ENCODE peak calls at places on chromosomes 7 and 10, in eight cellular contexts. One of them, this sample, is unnamed.
A peak's percentile ranks its signal among the peaks of the same experiment; 100 is the strongest.

GRCh38 chr7:131943616-131944015 is 387.2 kb upstream of the PODXL start:
- DNase-seq in CD8-positive, alpha-beta T cell: no peak
- DNase-seq in SK-N-SH: no peak
- DNase-seq in body of pancreas: no peak
- DNase-seq in Karpas-422: peak; percentile 29
- DNase-seq in aorta: no peak
- DNase-seq in vagina: peak; percentile 58
- DNase-seq in dorsolateral prefrontal cortex: no peak
- DNase-seq in this sample: no peak

GRCh38 chr7:13908667-13909382 is 80.6 kb downstream of the ETV1 start:
- DNase-seq in aorta: no peak
- DNase-seq in vagina: no peak
- DNase-seq in dorsolateral prefrontal cortex: no peak
- DNase-seq in Karpas-422: no peak
- DNase-seq in body of pancreas: no peak
- DNase-seq in SK-N-SH: no peak
- DNase-seq in CD8-positive, alpha-beta T cell: peak; percentile 1
- DNase-seq in this sample: no peak

GRCh38 chr10:93554760-93555432 is 11.6 kb upstream of the FFAR4 start:
- DNase-seq in SK-N-SH: peak; percentile 79
- DNase-seq in dorsolateral prefrontal cortex: peak; percentile 69
- DNase-seq in aorta: peak; percentile 88
- DNase-seq in Karpas-422: peak; percentile 72
- DNase-seq in vagina: no peak
- DNase-seq in CD8-positive, alpha-beta T cell: peak; percentile 24
- DNase-seq in body of pancreas: peak; percentile 77
- DNase-seq in this sample: peak; percentile 86

GRCh38 chr10:77983384-77984341 is 45.7 kb downstream of the POLR3A start:
- DNase-seq in vagina: no peak
- DNase-seq in dorsolateral prefrontal cortex: no peak
- DNase-seq in CD8-positive, alpha-beta T cell: no peak
- DNase-seq in SK-N-SH: peak; percentile 52
- DNase-seq in aorta: no peak
- DNase-seq in Karpas-422: no peak
- DNase-seq in body of pancreas: no peak
- DNase-seq in this sample: no peak

GRCh38 chr10:29443745-29444523 is 155.1 kb downstream of the LYZL1 start:
- DNase-seq in CD8-positive, alpha-beta T cell: no peak
- DNase-seq in SK-N-SH: no peak
- DNase-seq in aorta: no peak
- DNase-seq in Karpas-422: peak; percentile 45
- DNase-seq in vagina: no peak
- DNase-seq in dorsolateral prefrontal cortex: no peak
- DNase-seq in body of pancreas: no peak
- DNase-seq in this sample: no peak

GRCh38 chr10:128451879-128452278 is 325.7 kb upstream of the MKI67 start:
- DNase-seq in dorsolateral prefrontal cortex: no peak
- DNase-seq in vagina: no peak
- DNase-seq in Karpas-422: no peak
- DNase-seq in SK-N-SH: no peak
- DNase-seq in CD8-positive, alpha-beta T cell: no peak
- DNase-seq in aorta: no peak
- DNase-seq in body of pancreas: no peak
- DNase-seq in this sample: no peak

GRCh38 chr10:102152545-102152890 is 329 bp downstream of the NOLC1 start:
- DNase-seq in aorta: no peak
- DNase-seq in Karpas-422: peak; percentile 54
- DNase-seq in dorsolateral prefrontal cortex: no peak
- DNase-seq in vagina: no peak
- DNase-seq in CD8-positive, alpha-beta T cell: no peak
- DNase-seq in body of pancreas: no peak
- DNase-seq in SK-N-SH: no peak
- DNase-seq in this sample: peak; percentile 23

GRCh38 chr10:59079386-59080226 is 96.8 kb upstream of the PHYHIPL start:
- DNase-seq in CD8-positive, alpha-beta T cell: no peak
- DNase-seq in body of pancreas: peak; percentile 43
- DNase-seq in dorsolateral prefrontal cortex: no peak
- DNase-seq in SK-N-SH: no peak
- DNase-seq in aorta: no peak
- DNase-seq in vagina: no peak
- DNase-seq in Karpas-422: no peak
- DNase-seq in this sample: peak; percentile 71

GRCh38 chr7:1253591-1254207 is 21.0 kb downstream of the UNCX start:
- DNase-seq in dorsolateral prefrontal cortex: no peak
- DNase-seq in vagina: no peak
- DNase-seq in SK-N-SH: no peak
- DNase-seq in aorta: peak; percentile 43
- DNase-seq in Karpas-422: no peak
- DNase-seq in body of pancreas: no peak
- DNase-seq in CD8-positive, alpha-beta T cell: no peak
- DNase-seq in this sample: no peak

GRCh38 chr10:89346264-89346971 is 18.6 kb downstream of the IFIT3 start:
- DNase-seq in aorta: no peak
- DNase-seq in body of pancreas: peak; percentile 32
- DNase-seq in SK-N-SH: no peak
- DNase-seq in Karpas-422: no peak
- DNase-seq in CD8-positive, alpha-beta T cell: no peak
- DNase-seq in dorsolateral prefrontal cortex: no peak
- DNase-seq in vagina: no peak
- DNase-seq in this sample: no peak

GRCh38 chr10:27319752-27320561 is 79.4 kb upstream of the ACBD5 start:
- DNase-seq in Karpas-422: no peak
- DNase-seq in SK-N-SH: peak; percentile 23
- DNase-seq in vagina: no peak
- DNase-seq in dorsolateral prefrontal cortex: no peak
- DNase-seq in body of pancreas: peak; percentile 74
- DNase-seq in aorta: peak; percentile 67
- DNase-seq in CD8-positive, alpha-beta T cell: peak; percentile 0
- DNase-seq in this sample: peak; percentile 89

GRCh38 chr7:78090616-78091015 is 292.0 kb downstream of the PHTF2 start:
- DNase-seq in dorsolateral prefrontal cortex: no peak
- DNase-seq in aorta: no peak
- DNase-seq in body of pancreas: no peak
- DNase-seq in SK-N-SH: no peak
- DNase-seq in Karpas-422: no peak
- DNase-seq in vagina: no peak
- DNase-seq in CD8-positive, alpha-beta T cell: no peak
- DNase-seq in this sample: no peak

GRCh38 chr10:86023336-86023735 is 343.3 kb downstream of the GRID1 start:
- DNase-seq in vagina: peak; percentile 55
- DNase-seq in CD8-positive, alpha-beta T cell: no peak
- DNase-seq in SK-N-SH: no peak
- DNase-seq in Karpas-422: no peak
- DNase-seq in dorsolateral prefrontal cortex: no peak
- DNase-seq in body of pancreas: no peak
- DNase-seq in aorta: no peak
- DNase-seq in this sample: no peak

GRCh38 chr10:33355267-33355666 is 20.8 kb upstream of the NRP1 start:
- DNase-seq in Karpas-422: no peak
- DNase-seq in vagina: no peak
- DNase-seq in aorta: peak; percentile 59
- DNase-seq in SK-N-SH: no peak
- DNase-seq in CD8-positive, alpha-beta T cell: no peak
- DNase-seq in dorsolateral prefrontal cortex: no peak
- DNase-seq in body of pancreas: peak; percentile 27
- DNase-seq in this sample: no peak

GRCh38 chr7:70032673-70033072 is 434.4 kb downstream of the AUTS2 start:
- DNase-seq in body of pancreas: no peak
- DNase-seq in aorta: no peak
- DNase-seq in dorsolateral prefrontal cortex: no peak
- DNase-seq in CD8-positive, alpha-beta T cell: no peak
- DNase-seq in SK-N-SH: no peak
- DNase-seq in vagina: no peak
- DNase-seq in Karpas-422: no peak
- DNase-seq in this sample: no peak

GRCh38 chr10:118547282-118547681 is 48.2 kb downstream of the PRLHR start:
- DNase-seq in CD8-positive, alpha-beta T cell: no peak
- DNase-seq in aorta: no peak
- DNase-seq in SK-N-SH: no peak
- DNase-seq in dorsolateral prefrontal cortex: no peak
- DNase-seq in body of pancreas: no peak
- DNase-seq in Karpas-422: no peak
- DNase-seq in vagina: peak; percentile 61
- DNase-seq in this sample: no peak

GRCh38 chr7:33700001-33700899 is 205.1 kb upstream of the BMPER start:
- DNase-seq in body of pancreas: no peak
- DNase-seq in vagina: no peak
- DNase-seq in Karpas-422: no peak
- DNase-seq in dorsolateral prefrontal cortex: no peak
- DNase-seq in CD8-positive, alpha-beta T cell: no peak
- DNase-seq in SK-N-SH: no peak
- DNase-seq in aorta: no peak
- DNase-seq in this sample: no peak

GRCh38 chr10:50604823-50605222 is 18.9 kb downstream of the SGMS1 start:
- DNase-seq in CD8-positive, alpha-beta T cell: no peak
- DNase-seq in vagina: no peak
- DNase-seq in body of pancreas: no peak
- DNase-seq in Karpas-422: no peak
- DNase-seq in dorsolateral prefrontal cortex: no peak
- DNase-seq in SK-N-SH: no peak
- DNase-seq in aorta: no peak
- DNase-seq in this sample: no peak

GRCh38 chr7:106326594-106327537 is 42.1 kb upstream of the NAMPT start:
- DNase-seq in vagina: no peak
- DNase-seq in aorta: no peak
- DNase-seq in SK-N-SH: no peak
- DNase-seq in dorsolateral prefrontal cortex: no peak
- DNase-seq in body of pancreas: no peak
- DNase-seq in Karpas-422: no peak
- DNase-seq in CD8-positive, alpha-beta T cell: no peak
- DNase-seq in this sample: no peak

GRCh38 chr7:2665359-2665791 is 22.6 kb upstream of the AMZ1 start:
- DNase-seq in CD8-positive, alpha-beta T cell: no peak
- DNase-seq in aorta: no peak
- DNase-seq in vagina: no peak
- DNase-seq in body of pancreas: no peak
- DNase-seq in Karpas-422: no peak
- DNase-seq in dorsolateral prefrontal cortex: no peak
- DNase-seq in SK-N-SH: no peak
- DNase-seq in this sample: no peak

GRCh38 chr7:28629216-28629848 is 217.0 kb downstream of the CREB5 start:
- DNase-seq in Karpas-422: no peak
- DNase-seq in vagina: no peak
- DNase-seq in dorsolateral prefrontal cortex: no peak
- DNase-seq in aorta: no peak
- DNase-seq in CD8-positive, alpha-beta T cell: no peak
- DNase-seq in body of pancreas: no peak
- DNase-seq in SK-N-SH: no peak
- DNase-seq in this sample: no peak

GRCh38 chr7:46550864-46551263 is 629.8 kb upstream of the IGFBP3 start:
- DNase-seq in CD8-positive, alpha-beta T cell: no peak
- DNase-seq in SK-N-SH: no peak
- DNase-seq in body of pancreas: no peak
- DNase-seq in dorsolateral prefrontal cortex: no peak
- DNase-seq in vagina: no peak
- DNase-seq in aorta: no peak
- DNase-seq in Karpas-422: no peak
- DNase-seq in this sample: no peak

GRCh38 chr7:83105948-83106347 is 56.7 kb downstream of the PCLO start:
- DNase-seq in SK-N-SH: no peak
- DNase-seq in dorsolateral prefrontal cortex: no peak
- DNase-seq in Karpas-422: no peak
- DNase-seq in aorta: no peak
- DNase-seq in CD8-positive, alpha-beta T cell: no peak
- DNase-seq in body of pancreas: no peak
- DNase-seq in vagina: no peak
- DNase-seq in this sample: no peak

GRCh38 chr10:69209787-69210480 is 10.2 kb upstream of the HKDC1 start:
- DNase-seq in Karpas-422: no peak
- DNase-seq in CD8-positive, alpha-beta T cell: no peak
- DNase-seq in SK-N-SH: no peak
- DNase-seq in aorta: no peak
- DNase-seq in vagina: no peak
- DNase-seq in dorsolateral prefrontal cortex: no peak
- DNase-seq in body of pancreas: no peak
- DNase-seq in this sample: no peak
- H3K27ac ChIP-seq in Karpas-422: no peak overlapping the region
- H3K27ac ChIP-seq in CD8-positive, alpha-beta T cell: no peak overlapping the region
- H3K27ac ChIP-seq in SK-N-SH: no peak overlapping the region
- H3K27ac ChIP-seq in aorta: no peak overlapping the region
- H3K27ac ChIP-seq in vagina: no peak overlapping the region
- H3K27ac ChIP-seq in dorsolateral prefrontal cortex: no peak overlapping the region
- H3K27ac ChIP-seq in body of pancreas: no peak overlapping the region
- H3K27ac ChIP-seq in this sample: no peak overlapping the region

GRCh38 chr7:130409722-130410072 is 29.4 kb downstream of the CPA1 start:
- DNase-seq in body of pancreas: no peak
- DNase-seq in vagina: no peak
- DNase-seq in dorsolateral prefrontal cortex: no peak
- DNase-seq in CD8-positive, alpha-beta T cell: no peak
- DNase-seq in aorta: no peak
- DNase-seq in Karpas-422: no peak
- DNase-seq in SK-N-SH: no peak
- DNase-seq in this sample: no peak
- H3K27ac ChIP-seq in body of pancreas: no peak overlapping the region
- H3K27ac ChIP-seq in vagina: no peak overlapping the region
- H3K27ac ChIP-seq in dorsolateral prefrontal cortex: no peak overlapping the region
- H3K27ac ChIP-seq in CD8-positive, alpha-beta T cell: no peak overlapping the region
- H3K27ac ChIP-seq in aorta: no peak overlapping the region
- H3K27ac ChIP-seq in Karpas-422: no peak overlapping the region
- H3K27ac ChIP-seq in SK-N-SH: peak overlapping the region; percentile 87
- H3K27ac ChIP-seq in this sample: peak overlapping the region; percentile 46

GRCh38 chr10:73263948-73264347 is 11.5 kb upstream of the MRPS16 start:
- DNase-seq in vagina: no peak
- DNase-seq in Karpas-422: peak; percentile 67
- DNase-seq in CD8-positive, alpha-beta T cell: no peak
- DNase-seq in body of pancreas: no peak
- DNase-seq in SK-N-SH: peak; percentile 34
- DNase-seq in aorta: no peak
- DNase-seq in dorsolateral prefrontal cortex: no peak
- DNase-seq in this sample: no peak
- H3K27ac ChIP-seq in vagina: no peak overlapping the region
- H3K27ac ChIP-seq in Karpas-422: no peak overlapping the region
- H3K27ac ChIP-seq in CD8-positive, alpha-beta T cell: no peak overlapping the region
- H3K27ac ChIP-seq in body of pancreas: no peak overlapping the region
- H3K27ac ChIP-seq in SK-N-SH: no peak overlapping the region
- H3K27ac ChIP-seq in aorta: no peak overlapping the region
- H3K27ac ChIP-seq in dorsolateral prefrontal cortex: no peak overlapping the region
- H3K27ac ChIP-seq in this sample: no peak overlapping the region

DNA sequence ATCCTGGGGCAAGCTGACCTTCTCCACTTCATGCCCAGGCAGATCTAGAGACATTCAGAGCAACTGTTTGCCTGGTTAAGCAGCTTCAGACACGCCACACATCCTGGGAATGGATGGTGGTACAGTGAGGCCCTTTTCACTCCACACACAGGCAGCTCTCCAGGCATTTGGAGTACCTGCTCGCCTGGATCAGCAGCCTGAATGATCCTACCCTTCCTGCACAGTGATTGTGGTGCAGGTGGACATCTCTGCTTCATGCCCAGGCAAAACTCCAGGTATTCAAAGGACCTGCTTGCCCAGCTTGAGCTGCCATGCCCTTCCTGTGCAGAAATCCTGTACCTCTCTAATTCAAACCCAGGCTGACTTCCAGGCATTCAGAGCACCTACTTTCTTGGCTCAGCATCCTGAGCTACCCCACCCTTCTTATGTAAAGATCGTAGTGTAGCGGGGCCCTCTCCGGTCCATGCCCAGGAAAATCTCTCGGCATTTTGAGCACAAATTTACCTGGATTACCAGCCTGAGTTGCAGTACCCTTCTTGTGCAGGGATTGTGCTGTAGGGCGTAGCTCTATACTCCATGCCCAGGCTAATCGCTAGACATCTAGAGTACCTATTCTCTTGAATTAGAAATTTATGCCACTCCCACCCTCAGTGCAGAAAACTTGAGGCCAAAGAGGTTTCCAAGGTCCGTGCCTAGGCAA is 972.8 kb downstream of the ANKRD7 start:
- DNase-seq in Karpas-422: no peak
- DNase-seq in SK-N-SH: no peak
- DNase-seq in body of pancreas: no peak
- DNase-seq in CD8-positive, alpha-beta T cell: no peak
- DNase-seq in dorsolateral prefrontal cortex: no peak
- DNase-seq in vagina: no peak
- DNase-seq in aorta: no peak
- DNase-seq in this sample: no peak
- H3K27ac ChIP-seq in Karpas-422: no peak overlapping the region
- H3K27ac ChIP-seq in SK-N-SH: no peak overlapping the region
- H3K27ac ChIP-seq in body of pancreas: no peak overlapping the region
- H3K27ac ChIP-seq in CD8-positive, alpha-beta T cell: no peak overlapping the region
- H3K27ac ChIP-seq in dorsolateral prefrontal cortex: no peak overlapping the region
- H3K27ac ChIP-seq in vagina: no peak overlapping the region
- H3K27ac ChIP-seq in aorta: no peak overlapping the region
- H3K27ac ChIP-seq in this sample: peak overlapping the region; percentile 67